ENCODE peak calls at places on chromosomes 6 and 20, in six cellular contexts. C, G, X, F, Z and N are unnamed samples.

GRCh38 chr6:109521100-109521499 is 38.1 kb upstream of the ZBTB24 start:
- DNase-seq in X (no peak), C (no peak), G (no peak), Z (no peak), F (no peak), N (no peak)

GRCh38 chr20:49985157-49985556 is 2.4 kb downstream of the SNAI1 start:
- DNase-seq in X (no peak), F (no peak), G (no peak), C (no peak), Z (no peak), N (no peak)

GRCh38 chr6:65787787-65788186 is 80.8 kb upstream of the EYS start:
- DNase-seq in F (no peak), G (no peak), Z (no peak), C (no peak), X (peak), N (no peak)

GRCh38 chr6:157528931-157529653 is 148.1 kb downstream of the ZDHHC14 start:
- DNase-seq in G (peak), F (no peak), X (peak), C (no peak), Z (peak), N (no peak)

GRCh38 chr6:157644043-157644810 is 178.8 kb upstream of the SNX9 start:
- DNase-seq in C (peak), X (no peak), G (peak), Z (no peak), F (no peak), N (no peak)

GRCh38 chr6:49072885-49073620 is 390.0 kb downstream of the MMUT start:
- DNase-seq in X (no peak), G (no peak), Z (no peak), F (no peak), C (no peak), N (no peak)

GRCh38 chr6:147005499-147005898 is 198.7 kb upstream of the STXBP5 start:
- DNase-seq in X (no peak), C (no peak), Z (no peak), F (no peak), G (no peak), N (no peak)

GRCh38 chr6:91852232-91852631 is 1265.4 kb upstream of the MAP3K7 start:
- DNase-seq in C (no peak), X (no peak), Z (no peak), F (no peak), G (no peak), N (no peak)

GRCh38 chr6:35757461-35758123 is 18.8 kb upstream of the CLPSL2 start:
- DNase-seq in Z (peak), G (peak), F (no peak), X (no peak), C (peak), N (no peak)

GRCh38 chr6:42049116-42049809 is 1.1 kb upstream of the TAF8 start:
- DNase-seq in Z (no peak), C (no peak), G (no peak), F (no peak), X (peak), N (no peak)

GRCh38 chr6:34067814-34068213 is 78.1 kb downstream of the GRM4 start:
- DNase-seq in C (peak), X (no peak), F (peak), Z (no peak), G (no peak), N (no peak)

GRCh38 chr6:151181701-151182367 is 57.9 kb upstream of the AKAP12 start:
- DNase-seq in X (no peak), Z (no peak), C (no peak), G (peak), F (no peak), N (no peak)

GRCh38 chr20:19880256-19881079 is 122.4 kb downstream of the RIN2 start:
- DNase-seq in Z (peak), F (no peak), G (peak), X (no peak), C (peak), N (peak)

GRCh38 chr6:21922086-21922485 is 328.5 kb downstream of the SOX4 start:
- DNase-seq in C (no peak), X (no peak), F (no peak), G (no peak), Z (no peak), N (no peak)

GRCh38 chr20:34925341-34925740 is 30.3 kb downstream of the GSS start:
- DNase-seq in C (no peak), F (no peak), G (no peak), X (no peak), Z (no peak), N (no peak)
- H3K4me3 ChIP-seq in C (no peak), F (no peak), G (no peak), X (no peak), Z (no peak), N (no peak)

GRCh38 chr6:161919711-161920110 is 645.9 kb upstream of the AGPAT4 start:
- DNase-seq in C (no peak), F (no peak), X (no peak), Z (no peak), G (no peak), N (no peak)

GRCh38 chr6:161918608-161919205 is 644.8 kb upstream of the AGPAT4 start:
- DNase-seq in C (no peak), X (no peak), Z (no peak), F (no peak), G (no peak), N (no peak)

GRCh38 chr6:161915456-161915964 is 641.6 kb upstream of the AGPAT4 start:
- DNase-seq in F (no peak), C (no peak), Z (no peak), X (no peak), G (no peak), N (no peak)

GRCh38 chr6:161918154-161918553 is 644.3 kb upstream of the AGPAT4 start:
- DNase-seq in F (peak), G (no peak), Z (no peak), C (peak), X (no peak), N (no peak)

DNA sequence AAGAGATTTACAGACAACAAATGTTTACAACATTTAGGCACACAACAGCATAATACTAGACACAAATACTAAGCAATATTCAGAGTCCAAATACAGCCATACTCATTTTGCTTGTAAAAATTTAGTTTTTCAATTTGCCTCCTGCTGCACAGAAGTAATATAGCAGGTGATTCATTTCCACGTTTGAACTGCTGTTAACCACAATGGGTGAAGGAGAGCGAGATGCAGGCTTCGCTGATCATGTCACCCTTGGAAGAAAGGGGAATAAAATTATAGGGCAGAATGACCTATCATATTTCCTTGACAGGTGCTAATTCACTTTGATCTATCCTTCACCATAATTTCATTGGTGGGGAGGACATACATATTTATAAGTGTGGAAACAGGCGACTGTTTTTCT is 643.8 kb upstream of the AGPAT4 start:
- DNase-seq in G (no peak), F (no peak), C (peak), X (no peak), Z (no peak), N (no peak)
- TF ChIP-seq CTCF in G (no peak), F (peak), C (no peak), X (no peak), Z (no peak), N (no peak)

GRCh38 chr6:46279874-46280273 is 109.1 kb upstream of the ENPP5 start:
- DNase-seq in C (no peak), Z (no peak), G (peak), F (no peak), X (no peak), N (no peak)

GRCh38 chr6:46281110-46281509 is 110.3 kb upstream of the ENPP5 start:
- DNase-seq in X (no peak), C (no peak), G (no peak), F (no peak), Z (no peak), N (no peak)

GRCh38 chr6:46273911-46274310 is 103.1 kb upstream of the ENPP5 start:
- DNase-seq in X (no peak), G (no peak), C (no peak), F (no peak), Z (no peak), N (no peak)

GRCh38 chr6:46274502-46274901 is 103.7 kb upstream of the ENPP5 start:
- DNase-seq in Z (no peak), F (no peak), X (no peak), G (no peak), C (no peak), N (no peak)

GRCh38 chr6:46276571-46277142 is 105.9 kb upstream of the ENPP5 start:
- DNase-seq in F (no peak), C (no peak), X (no peak), Z (no peak), G (no peak), N (no peak)
- H3K4me3 ChIP-seq in F (no peak), C (no peak), X (no peak), Z (no peak), G (no peak), N (no peak)

DNA sequence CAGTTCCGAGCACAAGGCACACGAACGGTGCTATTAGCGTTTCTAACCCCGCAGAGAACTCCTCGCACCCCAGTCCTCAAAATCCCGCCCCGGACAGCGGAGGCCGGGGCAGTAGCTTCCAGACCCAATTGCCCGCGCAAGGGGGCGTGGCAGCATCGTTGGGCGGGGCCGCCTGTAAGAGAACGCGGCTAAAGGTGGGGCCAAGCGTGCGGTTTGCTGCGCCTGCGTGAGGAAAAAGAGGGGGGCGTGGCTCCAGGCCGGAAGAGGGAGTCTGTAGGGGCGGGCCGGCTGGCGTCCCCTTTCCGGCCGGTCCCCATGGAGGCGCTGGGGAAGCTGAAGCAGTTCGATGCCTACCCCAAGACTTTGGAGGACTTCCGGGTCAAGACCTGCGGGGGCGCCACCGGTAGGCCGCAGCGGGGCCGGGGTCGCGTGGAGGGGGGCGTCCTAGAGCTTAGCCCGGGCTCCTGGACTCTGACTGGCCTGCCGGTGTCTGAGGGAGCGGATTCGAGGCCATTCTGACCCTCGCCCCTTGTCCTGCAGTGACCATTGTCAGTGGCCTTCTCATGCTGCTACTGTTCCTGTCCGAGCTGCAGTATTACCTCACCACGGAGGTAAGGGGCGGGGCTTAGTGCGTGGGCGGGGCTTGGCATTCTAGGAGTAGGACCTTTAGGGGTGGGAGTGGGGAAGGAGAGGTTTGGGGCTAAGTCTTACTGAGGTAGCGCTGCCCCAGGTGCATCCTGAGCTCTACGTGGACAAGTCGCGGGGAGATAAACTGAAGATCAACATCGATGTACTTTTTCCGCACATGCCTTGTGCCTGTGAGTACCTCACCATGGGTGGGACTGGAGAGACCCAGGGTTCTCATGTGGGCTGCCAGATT is at the start of gene ERGIC3:
- DNase-seq in X (peak), Z (peak), C (peak), G (peak), F (peak), N (peak)
- TF ChIP-seq CTCF in X (no peak), Z (no peak), C (no peak), G (no peak), F (no peak), N (no peak)

DNA sequence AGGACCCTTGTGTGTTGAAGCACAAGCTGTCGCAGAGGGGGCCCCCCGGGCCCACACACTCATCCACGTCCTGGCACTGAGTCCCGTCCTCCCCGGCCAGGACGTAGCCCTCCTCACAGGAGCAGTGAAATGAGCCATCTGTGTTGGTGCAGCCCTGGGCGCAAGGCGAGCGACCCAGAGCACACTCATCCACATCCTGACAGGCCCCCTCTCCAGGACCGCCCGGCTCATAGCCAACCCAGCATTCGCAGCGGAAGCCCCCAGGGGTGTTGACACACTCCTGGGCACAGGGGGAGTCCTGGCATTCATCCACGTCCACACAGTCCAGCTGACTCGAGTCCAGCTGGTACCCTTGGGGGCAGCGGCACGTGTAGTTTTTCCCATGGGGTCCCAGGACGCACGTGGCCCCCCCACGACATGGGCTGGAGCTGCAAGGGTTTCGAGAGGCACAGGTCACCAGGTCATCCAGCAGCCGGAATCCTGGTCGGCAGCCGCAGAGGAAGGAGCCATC is 1.2 kb downstream of the CD93 start:
- DNase-seq in X (no peak), C (no peak), Z (no peak), F (no peak), G (no peak), N (no peak)
- H3K4me3 ChIP-seq in X (peak), C (no peak), Z (no peak), F (no peak), G (no peak), N (no peak)

GRCh38 chr20:1734269-1734858 is 76.8 kb upstream of the SIRPG start:
- DNase-seq in F (peak), G (no peak), C (no peak), X (no peak), Z (peak), N (no peak)
- TF ChIP-seq CTCF in F (peak), G (no peak), C (peak), X (no peak), Z (no peak), N (no peak)